ENCODE peak calls at places on chromosomes 5 and 9, in nine cellular contexts. One of them, this sample, is unnamed.

GRCh38 chr5:15615859-15616258 is 115.9 kb downstream of the FBXL7 start:
- DNase-seq in adipocyte: peak; percentile 54
- DNase-seq in uterus: no peak
- DNase-seq in ovary: no peak
- DNase-seq in stimulated activated CD4-positive, alpha-beta T cell treated with anti-CD3 and anti-CD28 coated beads, Interleukin-12 subunit alpha, Interleukin-12 subunit beta, amount 100 ng/mL, for 24 hours: no peak
- DNase-seq in endothelial cell: no peak
- DNase-seq in kidney tubule cell: no peak
- DNase-seq in esophagus squamous epithelium: no peak
- DNase-seq in bronchial epithelial cell: no peak
- DNase-seq in this sample: no peak

GRCh38 chr5:51465165-51465564 is 81.9 kb downstream of the ISL1 start:
- DNase-seq in adipocyte: peak; percentile 0
- DNase-seq in uterus: no peak
- DNase-seq in ovary: no peak
- DNase-seq in stimulated activated CD4-positive, alpha-beta T cell treated with anti-CD3 and anti-CD28 coated beads, Interleukin-12 subunit alpha, Interleukin-12 subunit beta, amount 100 ng/mL, for 24 hours: no peak
- DNase-seq in endothelial cell: no peak
- DNase-seq in kidney tubule cell: no peak
- DNase-seq in esophagus squamous epithelium: no peak
- DNase-seq in bronchial epithelial cell: no peak
- DNase-seq in this sample: no peak

GRCh38 chr9:108382267-108382666 is 473.5 kb downstream of the ACTL7B start:
- DNase-seq in adipocyte: no peak
- DNase-seq in uterus: no peak
- DNase-seq in ovary: no peak
- DNase-seq in stimulated activated CD4-positive, alpha-beta T cell treated with anti-CD3 and anti-CD28 coated beads, Interleukin-12 subunit alpha, Interleukin-12 subunit beta, amount 100 ng/mL, for 24 hours: no peak
- DNase-seq in endothelial cell: no peak
- DNase-seq in kidney tubule cell: no peak
- DNase-seq in esophagus squamous epithelium: no peak
- DNase-seq in bronchial epithelial cell: no peak
- DNase-seq in this sample: no peak

GRCh38 chr9:124873664-124874063 is 11.7 kb downstream of the ARPC5L start:
- DNase-seq in adipocyte: no peak
- DNase-seq in uterus: no peak
- DNase-seq in ovary: no peak
- DNase-seq in stimulated activated CD4-positive, alpha-beta T cell treated with anti-CD3 and anti-CD28 coated beads, Interleukin-12 subunit alpha, Interleukin-12 subunit beta, amount 100 ng/mL, for 24 hours: no peak
- DNase-seq in endothelial cell: no peak
- DNase-seq in kidney tubule cell: no peak
- DNase-seq in esophagus squamous epithelium: no peak
- DNase-seq in bronchial epithelial cell: no peak
- DNase-seq in this sample: no peak

GRCh38 chr9:133306242-133307194 is 29.5 kb downstream of the SURF6 start:
- DNase-seq in adipocyte: no peak
- DNase-seq in uterus: no peak
- DNase-seq in ovary: no peak
- DNase-seq in stimulated activated CD4-positive, alpha-beta T cell treated with anti-CD3 and anti-CD28 coated beads, Interleukin-12 subunit alpha, Interleukin-12 subunit beta, amount 100 ng/mL, for 24 hours: no peak
- DNase-seq in endothelial cell: no peak
- DNase-seq in kidney tubule cell: no peak
- DNase-seq in esophagus squamous epithelium: no peak
- DNase-seq in bronchial epithelial cell: no peak
- DNase-seq in this sample: no peak

GRCh38 chr9:68844623-68845612 is 139.9 kb downstream of the PIP5K1B start:
- DNase-seq in adipocyte: peak; percentile 32
- DNase-seq in uterus: peak; percentile 38
- DNase-seq in ovary: no peak
- DNase-seq in stimulated activated CD4-positive, alpha-beta T cell treated with anti-CD3 and anti-CD28 coated beads, Interleukin-12 subunit alpha, Interleukin-12 subunit beta, amount 100 ng/mL, for 24 hours: peak; percentile 4
- DNase-seq in endothelial cell: peak; percentile 65
- DNase-seq in kidney tubule cell: no peak
- DNase-seq in esophagus squamous epithelium: no peak
- DNase-seq in bronchial epithelial cell: no peak
- DNase-seq in this sample: no peak

GRCh38 chr5:115586525-115587146 is 15.6 kb downstream of the TICAM2 start:
- DNase-seq in adipocyte: peak; percentile 83
- DNase-seq in uterus: no peak
- DNase-seq in ovary: no peak
- DNase-seq in stimulated activated CD4-positive, alpha-beta T cell treated with anti-CD3 and anti-CD28 coated beads, Interleukin-12 subunit alpha, Interleukin-12 subunit beta, amount 100 ng/mL, for 24 hours: no peak
- DNase-seq in endothelial cell: no peak
- DNase-seq in kidney tubule cell: peak; percentile 41
- DNase-seq in esophagus squamous epithelium: no peak
- DNase-seq in bronchial epithelial cell: peak; percentile 41
- DNase-seq in this sample: no peak

GRCh38 chr5:36870399-36871040 is 6.0 kb upstream of the NIPBL start:
- DNase-seq in adipocyte: peak; percentile 91
- DNase-seq in uterus: no peak
- DNase-seq in ovary: no peak
- DNase-seq in stimulated activated CD4-positive, alpha-beta T cell treated with anti-CD3 and anti-CD28 coated beads, Interleukin-12 subunit alpha, Interleukin-12 subunit beta, amount 100 ng/mL, for 24 hours: no peak
- DNase-seq in endothelial cell: no peak
- DNase-seq in kidney tubule cell: peak; percentile 71
- DNase-seq in esophagus squamous epithelium: no peak
- DNase-seq in bronchial epithelial cell: peak; percentile 77
- DNase-seq in this sample: no peak

GRCh38 chr9:137141976-137142936 is 3.3 kb downstream of the GRIN1 start:
- DNase-seq in adipocyte: no peak
- DNase-seq in uterus: no peak
- DNase-seq in ovary: no peak
- DNase-seq in stimulated activated CD4-positive, alpha-beta T cell treated with anti-CD3 and anti-CD28 coated beads, Interleukin-12 subunit alpha, Interleukin-12 subunit beta, amount 100 ng/mL, for 24 hours: no peak
- DNase-seq in endothelial cell: no peak
- DNase-seq in kidney tubule cell: no peak
- DNase-seq in esophagus squamous epithelium: no peak
- DNase-seq in bronchial epithelial cell: no peak
- DNase-seq in this sample: no peak

GRCh38 chr5:104540448-104540847 is 977.9 kb upstream of the NUDT12 start:
- DNase-seq in adipocyte: peak; percentile 91
- DNase-seq in uterus: no peak
- DNase-seq in ovary: no peak
- DNase-seq in stimulated activated CD4-positive, alpha-beta T cell treated with anti-CD3 and anti-CD28 coated beads, Interleukin-12 subunit alpha, Interleukin-12 subunit beta, amount 100 ng/mL, for 24 hours: no peak
- DNase-seq in endothelial cell: no peak
- DNase-seq in kidney tubule cell: peak; percentile 22
- DNase-seq in esophagus squamous epithelium: no peak
- DNase-seq in bronchial epithelial cell: peak; percentile 8
- DNase-seq in this sample: no peak

GRCh38 chr5:118990582-118990981 is 2.2 kb upstream of the DTWD2 start:
- DNase-seq in adipocyte: no peak
- DNase-seq in uterus: no peak
- DNase-seq in ovary: no peak
- DNase-seq in stimulated activated CD4-positive, alpha-beta T cell treated with anti-CD3 and anti-CD28 coated beads, Interleukin-12 subunit alpha, Interleukin-12 subunit beta, amount 100 ng/mL, for 24 hours: no peak
- DNase-seq in endothelial cell: no peak
- DNase-seq in kidney tubule cell: no peak
- DNase-seq in esophagus squamous epithelium: no peak
- DNase-seq in bronchial epithelial cell: no peak
- DNase-seq in this sample: no peak

GRCh38 chr5:35762368-35762767 is 94.3 kb upstream of the IL7R start:
- DNase-seq in adipocyte: peak; percentile 8
- DNase-seq in uterus: no peak
- DNase-seq in ovary: no peak
- DNase-seq in stimulated activated CD4-positive, alpha-beta T cell treated with anti-CD3 and anti-CD28 coated beads, Interleukin-12 subunit alpha, Interleukin-12 subunit beta, amount 100 ng/mL, for 24 hours: no peak
- DNase-seq in endothelial cell: no peak
- DNase-seq in kidney tubule cell: no peak
- DNase-seq in esophagus squamous epithelium: no peak
- DNase-seq in bronchial epithelial cell: no peak
- DNase-seq in this sample: no peak

GRCh38 chr5:140111043-140111858 is 2.7 kb upstream of the PURA start:
- DNase-seq in adipocyte: no peak
- DNase-seq in uterus: no peak
- DNase-seq in ovary: no peak
- DNase-seq in stimulated activated CD4-positive, alpha-beta T cell treated with anti-CD3 and anti-CD28 coated beads, Interleukin-12 subunit alpha, Interleukin-12 subunit beta, amount 100 ng/mL, for 24 hours: no peak
- DNase-seq in endothelial cell: peak; percentile 6
- DNase-seq in kidney tubule cell: no peak
- DNase-seq in esophagus squamous epithelium: no peak
- DNase-seq in bronchial epithelial cell: no peak
- DNase-seq in this sample: no peak

GRCh38 chr9:36517131-36517530 is 55.6 kb upstream of the MELK start:
- DNase-seq in adipocyte: no peak
- DNase-seq in uterus: no peak
- DNase-seq in ovary: no peak
- DNase-seq in stimulated activated CD4-positive, alpha-beta T cell treated with anti-CD3 and anti-CD28 coated beads, Interleukin-12 subunit alpha, Interleukin-12 subunit beta, amount 100 ng/mL, for 24 hours: no peak
- DNase-seq in endothelial cell: no peak
- DNase-seq in kidney tubule cell: peak; percentile 58
- DNase-seq in esophagus squamous epithelium: no peak
- DNase-seq in bronchial epithelial cell: no peak
- DNase-seq in this sample: no peak

GRCh38 chr5:3118321-3118720 is 366.8 kb upstream of the IRX2 start:
- DNase-seq in adipocyte: no peak
- DNase-seq in uterus: no peak
- DNase-seq in ovary: no peak
- DNase-seq in stimulated activated CD4-positive, alpha-beta T cell treated with anti-CD3 and anti-CD28 coated beads, Interleukin-12 subunit alpha, Interleukin-12 subunit beta, amount 100 ng/mL, for 24 hours: no peak
- DNase-seq in endothelial cell: no peak
- DNase-seq in kidney tubule cell: no peak
- DNase-seq in esophagus squamous epithelium: no peak
- DNase-seq in bronchial epithelial cell: no peak
- DNase-seq in this sample: no peak

GRCh38 chr9:108933231-108933630 is 693 bp downstream of the ELP1 start:
- DNase-seq in adipocyte: peak; percentile 47
- DNase-seq in uterus: peak; percentile 13
- DNase-seq in ovary: no peak
- DNase-seq in stimulated activated CD4-positive, alpha-beta T cell treated with anti-CD3 and anti-CD28 coated beads, Interleukin-12 subunit alpha, Interleukin-12 subunit beta, amount 100 ng/mL, for 24 hours: no peak
- DNase-seq in endothelial cell: no peak
- DNase-seq in kidney tubule cell: peak; percentile 23
- DNase-seq in esophagus squamous epithelium: no peak
- DNase-seq in bronchial epithelial cell: peak; percentile 31
- DNase-seq in this sample: no peak

GRCh38 chr9:70418822-70419545 is 4.5 kb upstream of the KLF9 start:
- DNase-seq in adipocyte: peak; percentile 98
- DNase-seq in uterus: peak; percentile 97
- DNase-seq in ovary: peak; percentile 98
- DNase-seq in stimulated activated CD4-positive, alpha-beta T cell treated with anti-CD3 and anti-CD28 coated beads, Interleukin-12 subunit alpha, Interleukin-12 subunit beta, amount 100 ng/mL, for 24 hours: peak; percentile 71
- DNase-seq in endothelial cell: peak; percentile 84
- DNase-seq in kidney tubule cell: peak; percentile 98
- DNase-seq in esophagus squamous epithelium: peak; percentile 93
- DNase-seq in bronchial epithelial cell: peak; percentile 89
- DNase-seq in this sample: peak; percentile 99

GRCh38 chr9:126860757-126861466 is 473 bp downstream of the ZBTB34 start:
- DNase-seq in adipocyte: peak; percentile 63
- DNase-seq in uterus: no peak
- DNase-seq in ovary: no peak
- DNase-seq in stimulated activated CD4-positive, alpha-beta T cell treated with anti-CD3 and anti-CD28 coated beads, Interleukin-12 subunit alpha, Interleukin-12 subunit beta, amount 100 ng/mL, for 24 hours: no peak
- DNase-seq in endothelial cell: peak; percentile 48
- DNase-seq in kidney tubule cell: peak; percentile 39
- DNase-seq in esophagus squamous epithelium: no peak
- DNase-seq in bronchial epithelial cell: no peak
- DNase-seq in this sample: no peak

GRCh38 chr5:105033642-105034217 is 1471.1 kb upstream of the NUDT12 start:
- DNase-seq in adipocyte: no peak
- DNase-seq in uterus: no peak
- DNase-seq in ovary: no peak
- DNase-seq in stimulated activated CD4-positive, alpha-beta T cell treated with anti-CD3 and anti-CD28 coated beads, Interleukin-12 subunit alpha, Interleukin-12 subunit beta, amount 100 ng/mL, for 24 hours: no peak
- DNase-seq in endothelial cell: no peak
- DNase-seq in kidney tubule cell: no peak
- DNase-seq in esophagus squamous epithelium: no peak
- DNase-seq in bronchial epithelial cell: no peak
- DNase-seq in this sample: no peak